ENCODE peak calls at places on chromosomes 2 and 18, in nine cellular contexts. L is B cell; C is NCI-H146; M is thyroid gland; I is NCI-H1105 treated with DMSO at 0.1 percent for 48 hours; A is choroid plexus epithelial cell; Q is transverse colon; O is activated CD4-positive, alpha-beta T cell treated with anti-CD3 and anti-CD28 coated beads, Interleukin-2, amount 50 U/mL, for 48 hours; S is right cardiac atrium. T is an unnamed sample.

GRCh38 chr2:238549866-238550265 is 123.1 kb downstream of the ASB1 start:
- DNase-seq in L (no peak), C (no peak), M (no peak), I (no peak), A (no peak), Q (no peak), O (no peak), S (no peak), T (no peak)

GRCh38 chr2:101330253-101330921 is 21.9 kb upstream of the RNF149 start:
- DNase-seq in L (no peak), C (no peak), M (no peak), I (no peak), A (no peak), Q (peak; percentile 68), O (peak; percentile 45), S (peak; percentile 82), T (no peak)

GRCh38 chr2:120226296-120226695 is 3.1 kb upstream of the TMEM185B start:
- DNase-seq in L (no peak), C (no peak), M (no peak), I (no peak), A (no peak), Q (peak; percentile 4), O (no peak), S (no peak), T (no peak)

GRCh38 chr2:124888431-124888830 is 863.3 kb downstream of the CNTNAP5 start:
- DNase-seq in L (no peak), C (no peak), M (no peak), I (no peak), A (no peak), Q (no peak), O (no peak), S (no peak), T (no peak)

GRCh38 chr2:217794133-217794986 is 208.4 kb downstream of the TNS1 start:
- DNase-seq in L (no peak), C (no peak), M (no peak), I (no peak), A (no peak), Q (no peak), O (no peak), S (no peak), T (no peak)

GRCh38 chr18:12008181-12008767 is 27.0 kb downstream of the IMPA2 start:
- DNase-seq in L (no peak), C (no peak), M (no peak), I (no peak), A (no peak), Q (peak; percentile 72), O (no peak), S (no peak), T (no peak)

GRCh38 chr18:48649231-48649630 is 110.4 kb downstream of the CTIF start:
- DNase-seq in L (no peak), C (peak; percentile 77), M (peak; percentile 17), I (no peak), A (no peak), Q (no peak), O (no peak), S (no peak), T (no peak)

GRCh38 chr18:35481960-35482366 is 15.8 kb downstream of the INO80C start:
- DNase-seq in L (no peak), C (no peak), M (no peak), I (no peak), A (no peak), Q (no peak), O (no peak), S (no peak), T (no peak)

GRCh38 chr18:7878265-7879173 is 311.4 kb downstream of the PTPRM start:
- DNase-seq in L (no peak), C (peak; percentile 84), M (no peak), I (no peak), A (no peak), Q (no peak), O (no peak), S (no peak), T (peak; percentile 81)

GRCh38 chr2:184890311-184890710 is 292.0 kb downstream of the ZNF804A start:
- DNase-seq in L (no peak), C (no peak), M (no peak), I (no peak), A (no peak), Q (no peak), O (no peak), S (no peak), T (no peak)

T was measured in NCI-H460.